ENCODE peak calls at places on chromosomes 5 and 9, in seven cellular contexts. One of them, this sample, is unnamed.

GRCh38 chr9:113298924-113299770 is 4.0 kb downstream of the RNF183 start:
- DNase-seq in MM.1S: peak; percentile 91
- DNase-seq in CD4-positive, alpha-beta memory T cell: no peak
- DNase-seq in naive thymus-derived CD4-positive, alpha-beta T cell: no peak
- DNase-seq in aorta: no peak
- DNase-seq in psoas muscle: no peak
- DNase-seq in DND-41: no peak
- DNase-seq in this sample: no peak

GRCh38 chr5:179605026-179605833 is 18.2 kb downstream of the HNRNPH1 start:
- DNase-seq in MM.1S: no peak
- DNase-seq in CD4-positive, alpha-beta memory T cell: no peak
- DNase-seq in DND-41: no peak
- DNase-seq in psoas muscle: no peak
- DNase-seq in naive thymus-derived CD4-positive, alpha-beta T cell: no peak
- DNase-seq in aorta: no peak
- DNase-seq in this sample: no peak

GRCh38 chr5:172920447-172920849 is 38.8 kb upstream of the RPL26L1 start:
- DNase-seq in CD4-positive, alpha-beta memory T cell: no peak
- DNase-seq in aorta: peak; percentile 92
- DNase-seq in psoas muscle: peak; percentile 75
- DNase-seq in MM.1S: no peak
- DNase-seq in DND-41: no peak
- DNase-seq in naive thymus-derived CD4-positive, alpha-beta T cell: no peak
- DNase-seq in this sample: no peak

GRCh38 chr5:160799160-160799559 is 52.9 kb downstream of the ATP10B start:
- DNase-seq in naive thymus-derived CD4-positive, alpha-beta T cell: no peak
- DNase-seq in DND-41: no peak
- DNase-seq in aorta: no peak
- DNase-seq in MM.1S: peak; percentile 18
- DNase-seq in CD4-positive, alpha-beta memory T cell: no peak
- DNase-seq in psoas muscle: no peak
- DNase-seq in this sample: no peak

GRCh38 chr5:112697301-112697700 is 40.4 kb upstream of the APC start:
- DNase-seq in naive thymus-derived CD4-positive, alpha-beta T cell: no peak
- DNase-seq in CD4-positive, alpha-beta memory T cell: no peak
- DNase-seq in MM.1S: no peak
- DNase-seq in aorta: no peak
- DNase-seq in psoas muscle: no peak
- DNase-seq in DND-41: no peak
- DNase-seq in this sample: no peak

GRCh38 chr9:3828495-3828894 is 302.7 kb upstream of the RFX3 start:
- DNase-seq in CD4-positive, alpha-beta memory T cell: no peak
- DNase-seq in aorta: no peak
- DNase-seq in psoas muscle: no peak
- DNase-seq in MM.1S: no peak
- DNase-seq in naive thymus-derived CD4-positive, alpha-beta T cell: no peak
- DNase-seq in DND-41: no peak
- DNase-seq in this sample: no peak

GRCh38 chr9:107368696-107369095 is 85.6 kb downstream of the RAD23B start:
- DNase-seq in psoas muscle: no peak
- DNase-seq in naive thymus-derived CD4-positive, alpha-beta T cell: no peak
- DNase-seq in CD4-positive, alpha-beta memory T cell: no peak
- DNase-seq in DND-41: no peak
- DNase-seq in aorta: no peak
- DNase-seq in MM.1S: no peak
- DNase-seq in this sample: no peak

GRCh38 chr9:117403848-117404247 is 11.0 kb downstream of the ASTN2 start:
- DNase-seq in DND-41: no peak
- DNase-seq in naive thymus-derived CD4-positive, alpha-beta T cell: no peak
- DNase-seq in MM.1S: no peak
- DNase-seq in aorta: no peak
- DNase-seq in psoas muscle: no peak
- DNase-seq in CD4-positive, alpha-beta memory T cell: no peak
- DNase-seq in this sample: no peak

GRCh38 chr5:104914536-104915070 is 1352.0 kb upstream of the NUDT12 start:
- DNase-seq in naive thymus-derived CD4-positive, alpha-beta T cell: no peak
- DNase-seq in CD4-positive, alpha-beta memory T cell: no peak
- DNase-seq in MM.1S: no peak
- DNase-seq in DND-41: no peak
- DNase-seq in psoas muscle: no peak
- DNase-seq in aorta: no peak
- DNase-seq in this sample: no peak

GRCh38 chr9:123611228-123611627 is 255.2 kb downstream of the CRB2 start:
- DNase-seq in aorta: no peak
- DNase-seq in MM.1S: no peak
- DNase-seq in naive thymus-derived CD4-positive, alpha-beta T cell: no peak
- DNase-seq in psoas muscle: no peak
- DNase-seq in DND-41: no peak
- DNase-seq in CD4-positive, alpha-beta memory T cell: no peak
- DNase-seq in this sample: no peak

GRCh38 chr9:69036319-69036718 is 767 bp downstream of the FXN start:
- DNase-seq in psoas muscle: no peak
- DNase-seq in naive thymus-derived CD4-positive, alpha-beta T cell: no peak
- DNase-seq in CD4-positive, alpha-beta memory T cell: peak; percentile 58
- DNase-seq in aorta: no peak
- DNase-seq in MM.1S: peak; percentile 45
- DNase-seq in DND-41: no peak
- DNase-seq in this sample: peak; percentile 3

GRCh38 chr5:58439094-58439644 is 20.7 kb downstream of the PLK2 start:
- DNase-seq in aorta: no peak
- DNase-seq in naive thymus-derived CD4-positive, alpha-beta T cell: no peak
- DNase-seq in CD4-positive, alpha-beta memory T cell: no peak
- DNase-seq in psoas muscle: no peak
- DNase-seq in MM.1S: no peak
- DNase-seq in DND-41: no peak
- DNase-seq in this sample: no peak

GRCh38 chr5:37665889-37666288 is 174.0 kb downstream of the GDNF start:
- DNase-seq in CD4-positive, alpha-beta memory T cell: no peak
- DNase-seq in aorta: peak; percentile 61
- DNase-seq in MM.1S: no peak
- DNase-seq in DND-41: no peak
- DNase-seq in psoas muscle: peak; percentile 80
- DNase-seq in naive thymus-derived CD4-positive, alpha-beta T cell: no peak
- DNase-seq in this sample: no peak

GRCh38 chr9:76519027-76519835 is 60.2 kb downstream of the GCNT1 start:
- DNase-seq in DND-41: no peak
- DNase-seq in psoas muscle: no peak
- DNase-seq in MM.1S: no peak
- DNase-seq in CD4-positive, alpha-beta memory T cell: no peak
- DNase-seq in naive thymus-derived CD4-positive, alpha-beta T cell: no peak
- DNase-seq in aorta: no peak
- DNase-seq in this sample: no peak

GRCh38 chr5:100904259-100904822 is 1.3 kb upstream of the ST8SIA4 start:
- DNase-seq in naive thymus-derived CD4-positive, alpha-beta T cell: peak; percentile 45
- DNase-seq in psoas muscle: no peak
- DNase-seq in DND-41: peak; percentile 80
- DNase-seq in CD4-positive, alpha-beta memory T cell: peak; percentile 84
- DNase-seq in MM.1S: peak; percentile 76
- DNase-seq in aorta: peak; percentile 71
- DNase-seq in this sample: peak; percentile 47

GRCh38 chr9:107137495-107138202 is 145.4 kb upstream of the RAD23B start:
- DNase-seq in aorta: no peak
- DNase-seq in psoas muscle: no peak
- DNase-seq in DND-41: no peak
- DNase-seq in naive thymus-derived CD4-positive, alpha-beta T cell: no peak
- DNase-seq in CD4-positive, alpha-beta memory T cell: no peak
- DNase-seq in MM.1S: no peak
- DNase-seq in this sample: no peak

GRCh38 chr5:128464596-128464995 is 73.4 kb downstream of the FBN2 start:
- DNase-seq in CD4-positive, alpha-beta memory T cell: no peak
- DNase-seq in naive thymus-derived CD4-positive, alpha-beta T cell: no peak
- DNase-seq in DND-41: no peak
- DNase-seq in MM.1S: no peak
- DNase-seq in psoas muscle: peak; percentile 13
- DNase-seq in aorta: no peak
- DNase-seq in this sample: no peak

GRCh38 chr5:131230406-131230805 is 33.4 kb upstream of the CDC42SE2 start:
- DNase-seq in aorta: no peak
- DNase-seq in MM.1S: peak; percentile 47
- DNase-seq in CD4-positive, alpha-beta memory T cell: no peak
- DNase-seq in naive thymus-derived CD4-positive, alpha-beta T cell: no peak
- DNase-seq in DND-41: no peak
- DNase-seq in psoas muscle: no peak
- DNase-seq in this sample: no peak

GRCh38 chr9:12719431-12719830 is 26.2 kb downstream of the TYRP1 start:
- DNase-seq in DND-41: no peak
- DNase-seq in aorta: no peak
- DNase-seq in psoas muscle: no peak
- DNase-seq in naive thymus-derived CD4-positive, alpha-beta T cell: no peak
- DNase-seq in CD4-positive, alpha-beta memory T cell: no peak
- DNase-seq in MM.1S: peak; percentile 32
- DNase-seq in this sample: no peak

DNA sequence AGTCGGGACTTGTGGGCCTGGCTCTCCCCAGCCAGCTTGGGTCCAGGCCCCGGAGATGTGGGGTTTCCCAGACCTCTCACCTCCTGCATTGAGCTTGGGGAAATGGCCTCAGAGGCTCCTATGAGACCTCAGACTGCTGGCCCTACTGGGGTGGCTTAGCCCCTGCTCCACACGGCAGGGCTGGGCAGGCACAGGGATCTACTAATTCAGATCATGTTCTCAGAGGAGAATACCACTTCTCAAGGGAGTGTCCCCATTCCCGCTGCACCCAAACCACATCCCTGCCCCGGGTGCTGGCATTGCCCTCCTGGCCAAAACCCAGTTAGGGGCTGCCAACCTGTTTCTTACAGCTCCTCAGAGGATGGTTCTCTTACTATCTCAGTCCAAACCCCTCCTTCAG is 82.1 kb upstream of the LMX1B start:
- DNase-seq in psoas muscle: no peak
- DNase-seq in DND-41: no peak
- DNase-seq in naive thymus-derived CD4-positive, alpha-beta T cell: no peak
- DNase-seq in CD4-positive, alpha-beta memory T cell: no peak
- DNase-seq in MM.1S: no peak
- DNase-seq in aorta: peak; percentile 60
- DNase-seq in this sample: no peak
- H3K27ac ChIP-seq in psoas muscle: no peak overlapping the region
- H3K27ac ChIP-seq in DND-41: no peak overlapping the region
- H3K27ac ChIP-seq in naive thymus-derived CD4-positive, alpha-beta T cell: no peak overlapping the region
- H3K27ac ChIP-seq in CD4-positive, alpha-beta memory T cell: no peak overlapping the region
- H3K27ac ChIP-seq in MM.1S: no peak overlapping the region
- H3K27ac ChIP-seq in aorta: no peak overlapping the region
- H3K27ac ChIP-seq in this sample: no peak overlapping the region

GRCh38 chr9:36877239-36877638 is 156.8 kb downstream of the PAX5 start:
- DNase-seq in CD4-positive, alpha-beta memory T cell: no peak
- DNase-seq in psoas muscle: no peak
- DNase-seq in aorta: peak; percentile 20
- DNase-seq in DND-41: no peak
- DNase-seq in naive thymus-derived CD4-positive, alpha-beta T cell: no peak
- DNase-seq in MM.1S: no peak
- DNase-seq in this sample: no peak
- H3K4me3 ChIP-seq in CD4-positive, alpha-beta memory T cell: no peak overlapping the region
- H3K4me3 ChIP-seq in psoas muscle: no peak overlapping the region
- H3K4me3 ChIP-seq in aorta: no peak overlapping the region
- H3K4me3 ChIP-seq in DND-41: no peak overlapping the region
- H3K4me3 ChIP-seq in naive thymus-derived CD4-positive, alpha-beta T cell: no peak overlapping the region
- H3K4me3 ChIP-seq in MM.1S: no peak overlapping the region
- H3K4me3 ChIP-seq in this sample: no peak overlapping the region

GRCh38 chr5:178230879-178231735 is 1.5 kb downstream of the PHYKPL start:
- DNase-seq in psoas muscle: peak; percentile 87
- DNase-seq in aorta: peak; percentile 85
- DNase-seq in naive thymus-derived CD4-positive, alpha-beta T cell: no peak
- DNase-seq in DND-41: no peak
- DNase-seq in CD4-positive, alpha-beta memory T cell: no peak
- DNase-seq in MM.1S: no peak
- DNase-seq in this sample: no peak
- H3K27ac ChIP-seq in psoas muscle: peak overlapping the region; percentile 99
- H3K27ac ChIP-seq in aorta: no peak overlapping the region
- H3K27ac ChIP-seq in naive thymus-derived CD4-positive, alpha-beta T cell: peak overlapping the region; percentile 95
- H3K27ac ChIP-seq in DND-41: peak overlapping the region; percentile 84
- H3K27ac ChIP-seq in CD4-positive, alpha-beta memory T cell: peak overlapping the region; percentile 82
- H3K27ac ChIP-seq in MM.1S: no peak overlapping the region
- H3K27ac ChIP-seq in this sample: peak overlapping the region; percentile 80

GRCh38 chr5:177432905-177433657 is 6.6 kb downstream of the GRK6 start:
- DNase-seq in MM.1S: no peak
- DNase-seq in naive thymus-derived CD4-positive, alpha-beta T cell: no peak
- DNase-seq in CD4-positive, alpha-beta memory T cell: no peak
- DNase-seq in psoas muscle: no peak
- DNase-seq in DND-41: no peak
- DNase-seq in aorta: peak; percentile 75
- DNase-seq in this sample: no peak
- H3K4me3 ChIP-seq in MM.1S: no peak overlapping the region
- H3K4me3 ChIP-seq in naive thymus-derived CD4-positive, alpha-beta T cell: peak overlapping the region; percentile 95
- H3K4me3 ChIP-seq in CD4-positive, alpha-beta memory T cell: no peak overlapping the region
- H3K4me3 ChIP-seq in psoas muscle: no peak overlapping the region
- H3K4me3 ChIP-seq in DND-41: no peak overlapping the region
- H3K4me3 ChIP-seq in aorta: no peak overlapping the region
- H3K4me3 ChIP-seq in this sample: peak overlapping the region; percentile 88

DNA sequence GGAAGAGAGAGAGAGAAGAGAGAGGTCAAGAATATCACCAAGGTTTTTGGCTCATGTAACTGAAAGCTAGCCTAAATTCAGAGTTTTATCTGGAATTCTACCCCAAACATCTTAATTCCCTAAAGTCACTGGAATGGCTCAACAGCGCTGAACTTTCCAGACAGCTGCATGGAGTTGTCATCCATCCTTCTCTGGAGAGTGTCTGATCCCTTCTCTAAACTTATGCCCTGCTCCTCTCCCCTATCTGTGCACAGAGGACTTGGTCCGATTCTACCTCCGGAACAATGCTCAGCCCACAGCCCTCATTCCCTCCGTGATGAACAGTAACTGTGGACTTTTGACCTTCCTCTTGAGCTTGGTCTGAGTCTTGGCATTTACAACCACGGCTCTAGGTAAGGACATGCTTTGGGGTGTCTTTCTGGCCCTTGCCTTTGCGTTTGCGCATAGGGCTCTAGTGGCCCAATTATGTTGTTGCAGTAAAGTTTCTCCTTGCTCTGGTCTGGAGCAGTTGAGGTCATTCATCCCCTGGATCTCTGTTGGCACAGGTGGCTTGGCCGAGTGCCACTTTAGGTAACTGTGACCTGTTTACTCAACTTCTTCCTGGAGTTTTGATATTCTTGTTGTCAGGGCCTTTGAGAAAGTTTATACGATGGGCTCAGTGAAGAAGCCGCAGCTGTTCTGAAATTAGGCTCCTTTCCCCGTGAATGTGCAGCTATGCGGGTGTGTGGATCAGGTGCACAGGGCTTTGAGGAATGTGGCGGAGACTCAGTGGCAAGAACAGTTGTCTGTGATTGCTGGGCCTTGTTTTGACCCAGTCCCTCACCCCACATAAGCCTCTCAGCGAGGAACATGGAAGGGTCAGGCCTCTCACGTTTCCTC is 18.4 kb upstream of the CD180 start:
- DNase-seq in CD4-positive, alpha-beta memory T cell: no peak
- DNase-seq in aorta: no peak
- DNase-seq in psoas muscle: no peak
- DNase-seq in naive thymus-derived CD4-positive, alpha-beta T cell: no peak
- DNase-seq in DND-41: peak; percentile 25
- DNase-seq in MM.1S: no peak
- DNase-seq in this sample: no peak
- H3K27ac ChIP-seq in CD4-positive, alpha-beta memory T cell: peak overlapping the region; percentile 52
- H3K27ac ChIP-seq in aorta: no peak overlapping the region
- H3K27ac ChIP-seq in psoas muscle: peak overlapping the region; percentile 18
- H3K27ac ChIP-seq in naive thymus-derived CD4-positive, alpha-beta T cell: peak overlapping the region; percentile 74
- H3K27ac ChIP-seq in DND-41: peak overlapping the region; percentile 85
- H3K27ac ChIP-seq in MM.1S: peak overlapping the region; percentile 85
- H3K27ac ChIP-seq in this sample: peak overlapping the region; percentile 38